ENCODE peak calls at places on chromosomes 7 and 10, in ten cellular contexts. One of them, this sample, is unnamed.

GRCh38 chr10:34001087-34001580 is 666.7 kb upstream of the NRP1 start:
- DNase-seq in posterior vena cava: no peak
- DNase-seq in GM04504: no peak
- DNase-seq in WERI-Rb-1: no peak
- DNase-seq in DMS53: no peak
- DNase-seq in activated naive CD4-positive, alpha-beta T cell: no peak
- DNase-seq in T1000: no peak
- DNase-seq in EH: no peak
- DNase-seq in fibroblast of pulmonary artery: no peak
- DNase-seq in stromal cell of bone marrow: no peak
- DNase-seq in this sample: no peak

GRCh38 chr10:63491558-63492316 is 26.0 kb upstream of the JMJD1C start:
- DNase-seq in EH: peak; percentile 77
- DNase-seq in DMS53: no peak
- DNase-seq in activated naive CD4-positive, alpha-beta T cell: no peak
- DNase-seq in fibroblast of pulmonary artery: peak; percentile 96
- DNase-seq in stromal cell of bone marrow: peak; percentile 97
- DNase-seq in posterior vena cava: no peak
- DNase-seq in T1000: peak; percentile 14
- DNase-seq in GM04504: peak; percentile 62
- DNase-seq in WERI-Rb-1: no peak
- DNase-seq in this sample: no peak

GRCh38 chr10:119428789-119429188 is 113.7 kb downstream of the RGS10 start:
- DNase-seq in activated naive CD4-positive, alpha-beta T cell: no peak
- DNase-seq in fibroblast of pulmonary artery: no peak
- DNase-seq in posterior vena cava: no peak
- DNase-seq in GM04504: no peak
- DNase-seq in WERI-Rb-1: no peak
- DNase-seq in T1000: no peak
- DNase-seq in EH: peak; percentile 86
- DNase-seq in DMS53: no peak
- DNase-seq in stromal cell of bone marrow: no peak
- DNase-seq in this sample: no peak

GRCh38 chr7:151125835-151126481 is 39.7 kb downstream of the AGAP3 start:
- DNase-seq in EH: no peak
- DNase-seq in fibroblast of pulmonary artery: no peak
- DNase-seq in T1000: no peak
- DNase-seq in stromal cell of bone marrow: no peak
- DNase-seq in activated naive CD4-positive, alpha-beta T cell: no peak
- DNase-seq in GM04504: no peak
- DNase-seq in DMS53: no peak
- DNase-seq in WERI-Rb-1: no peak
- DNase-seq in posterior vena cava: no peak
- DNase-seq in this sample: no peak

GRCh38 chr7:96179341-96179740 is 142.6 kb downstream of the SLC25A13 start:
- DNase-seq in activated naive CD4-positive, alpha-beta T cell: no peak
- DNase-seq in posterior vena cava: no peak
- DNase-seq in GM04504: no peak
- DNase-seq in WERI-Rb-1: no peak
- DNase-seq in stromal cell of bone marrow: no peak
- DNase-seq in T1000: no peak
- DNase-seq in DMS53: no peak
- DNase-seq in EH: peak; percentile 9
- DNase-seq in fibroblast of pulmonary artery: peak; percentile 11
- DNase-seq in this sample: no peak

GRCh38 chr10:63711866-63712716 is 190.9 kb downstream of the REEP3 start:
- DNase-seq in fibroblast of pulmonary artery: peak; percentile 96
- DNase-seq in T1000: peak; percentile 87
- DNase-seq in posterior vena cava: peak; percentile 94
- DNase-seq in stromal cell of bone marrow: peak; percentile 94
- DNase-seq in GM04504: peak; percentile 94
- DNase-seq in DMS53: peak; percentile 91
- DNase-seq in WERI-Rb-1: peak; percentile 48
- DNase-seq in EH: peak; percentile 98
- DNase-seq in activated naive CD4-positive, alpha-beta T cell: no peak
- DNase-seq in this sample: peak; percentile 96

GRCh38 chr10:60098676-60099601 is 192.6 kb upstream of the CCDC6 start:
- DNase-seq in EH: peak; percentile 13
- DNase-seq in T1000: no peak
- DNase-seq in stromal cell of bone marrow: no peak
- DNase-seq in GM04504: no peak
- DNase-seq in activated naive CD4-positive, alpha-beta T cell: no peak
- DNase-seq in posterior vena cava: no peak
- DNase-seq in DMS53: peak; percentile 38
- DNase-seq in fibroblast of pulmonary artery: no peak
- DNase-seq in WERI-Rb-1: peak; percentile 38
- DNase-seq in this sample: no peak

GRCh38 chr7:121334875-121335648 is 6.3 kb downstream of the WNT16 start:
- DNase-seq in DMS53: no peak
- DNase-seq in WERI-Rb-1: no peak
- DNase-seq in GM04504: peak; percentile 26
- DNase-seq in stromal cell of bone marrow: no peak
- DNase-seq in T1000: no peak
- DNase-seq in fibroblast of pulmonary artery: no peak
- DNase-seq in activated naive CD4-positive, alpha-beta T cell: no peak
- DNase-seq in posterior vena cava: no peak
- DNase-seq in EH: peak; percentile 73
- DNase-seq in this sample: no peak

GRCh38 chr10:77844713-77845454 is 81.7 kb downstream of the DLG5 start:
- DNase-seq in posterior vena cava: peak; percentile 42
- DNase-seq in WERI-Rb-1: no peak
- DNase-seq in T1000: peak; percentile 81
- DNase-seq in stromal cell of bone marrow: peak; percentile 38
- DNase-seq in fibroblast of pulmonary artery: peak; percentile 57
- DNase-seq in DMS53: peak; percentile 17
- DNase-seq in activated naive CD4-positive, alpha-beta T cell: no peak
- DNase-seq in GM04504: peak; percentile 50
- DNase-seq in EH: peak; percentile 90
- DNase-seq in this sample: peak; percentile 49

GRCh38 chr7:140841316-140841715 is 83.4 kb downstream of the BRAF start:
- DNase-seq in EH: no peak
- DNase-seq in fibroblast of pulmonary artery: no peak
- DNase-seq in activated naive CD4-positive, alpha-beta T cell: no peak
- DNase-seq in stromal cell of bone marrow: no peak
- DNase-seq in posterior vena cava: no peak
- DNase-seq in GM04504: no peak
- DNase-seq in WERI-Rb-1: no peak
- DNase-seq in T1000: no peak
- DNase-seq in DMS53: no peak
- DNase-seq in this sample: no peak

GRCh38 chr7:105352018-105352612 is 36.6 kb downstream of the SRPK2 start:
- DNase-seq in T1000: no peak
- DNase-seq in stromal cell of bone marrow: peak; percentile 97
- DNase-seq in EH: peak; percentile 95
- DNase-seq in fibroblast of pulmonary artery: peak; percentile 95
- DNase-seq in DMS53: no peak
- DNase-seq in posterior vena cava: peak; percentile 94
- DNase-seq in GM04504: peak; percentile 93
- DNase-seq in WERI-Rb-1: no peak
- DNase-seq in activated naive CD4-positive, alpha-beta T cell: no peak
- DNase-seq in this sample: peak; percentile 65

GRCh38 chr7:48298779-48299178 is 127.5 kb downstream of the ABCA13 start:
- DNase-seq in T1000: peak; percentile 28
- DNase-seq in GM04504: peak; percentile 32
- DNase-seq in activated naive CD4-positive, alpha-beta T cell: no peak
- DNase-seq in fibroblast of pulmonary artery: peak; percentile 18
- DNase-seq in posterior vena cava: no peak
- DNase-seq in DMS53: no peak
- DNase-seq in EH: peak; percentile 78
- DNase-seq in WERI-Rb-1: no peak
- DNase-seq in stromal cell of bone marrow: peak; percentile 72
- DNase-seq in this sample: no peak

GRCh38 chr7:4837814-4838625 is 23.8 kb downstream of the PAPOLB start:
- DNase-seq in GM04504: no peak
- DNase-seq in DMS53: no peak
- DNase-seq in activated naive CD4-positive, alpha-beta T cell: no peak
- DNase-seq in T1000: no peak
- DNase-seq in posterior vena cava: peak; percentile 76
- DNase-seq in EH: no peak
- DNase-seq in stromal cell of bone marrow: no peak
- DNase-seq in WERI-Rb-1: peak; percentile 62
- DNase-seq in fibroblast of pulmonary artery: no peak
- DNase-seq in this sample: no peak

GRCh38 chr10:130261306-130261705 is 125.1 kb downstream of the GLRX3 start:
- DNase-seq in posterior vena cava: no peak
- DNase-seq in DMS53: no peak
- DNase-seq in EH: no peak
- DNase-seq in T1000: no peak
- DNase-seq in fibroblast of pulmonary artery: no peak
- DNase-seq in GM04504: no peak
- DNase-seq in stromal cell of bone marrow: no peak
- DNase-seq in activated naive CD4-positive, alpha-beta T cell: no peak
- DNase-seq in WERI-Rb-1: no peak
- DNase-seq in this sample: no peak

GRCh38 chr7:128167316-128167691 is 73.8 kb upstream of the LEP start:
- DNase-seq in T1000: no peak
- DNase-seq in stromal cell of bone marrow: peak; percentile 50
- DNase-seq in fibroblast of pulmonary artery: peak; percentile 51
- DNase-seq in activated naive CD4-positive, alpha-beta T cell: no peak
- DNase-seq in DMS53: peak; percentile 94
- DNase-seq in EH: peak; percentile 72
- DNase-seq in GM04504: no peak
- DNase-seq in WERI-Rb-1: peak; percentile 69
- DNase-seq in posterior vena cava: peak; percentile 73
- DNase-seq in this sample: peak; percentile 11

GRCh38 chr7:135798104-135798503 is 49.5 kb upstream of the FAM180A start:
- DNase-seq in T1000: no peak
- DNase-seq in WERI-Rb-1: no peak
- DNase-seq in stromal cell of bone marrow: no peak
- DNase-seq in activated naive CD4-positive, alpha-beta T cell: no peak
- DNase-seq in EH: no peak
- DNase-seq in posterior vena cava: no peak
- DNase-seq in DMS53: peak; percentile 60
- DNase-seq in fibroblast of pulmonary artery: no peak
- DNase-seq in GM04504: no peak
- DNase-seq in this sample: no peak

GRCh38 chr10:89426230-89426868 is 12.0 kb downstream of the IFIT5 start:
- DNase-seq in stromal cell of bone marrow: peak; percentile 36
- DNase-seq in EH: peak; percentile 73
- DNase-seq in fibroblast of pulmonary artery: peak; percentile 83
- DNase-seq in GM04504: peak; percentile 33
- DNase-seq in DMS53: peak; percentile 66
- DNase-seq in WERI-Rb-1: no peak
- DNase-seq in activated naive CD4-positive, alpha-beta T cell: no peak
- DNase-seq in T1000: no peak
- DNase-seq in posterior vena cava: no peak
- DNase-seq in this sample: no peak

GRCh38 chr10:122855745-122856144 is 10.1 kb upstream of the CUZD1 start:
- DNase-seq in WERI-Rb-1: no peak
- DNase-seq in stromal cell of bone marrow: no peak
- DNase-seq in EH: peak; percentile 17
- DNase-seq in fibroblast of pulmonary artery: no peak
- DNase-seq in DMS53: no peak
- DNase-seq in activated naive CD4-positive, alpha-beta T cell: no peak
- DNase-seq in T1000: no peak
- DNase-seq in posterior vena cava: no peak
- DNase-seq in GM04504: no peak
- DNase-seq in this sample: no peak

GRCh38 chr10:100687143-100687953 is 58.0 kb upstream of the PAX2 start:
- DNase-seq in WERI-Rb-1: no peak
- DNase-seq in activated naive CD4-positive, alpha-beta T cell: no peak
- DNase-seq in EH: no peak
- DNase-seq in posterior vena cava: peak; percentile 54
- DNase-seq in fibroblast of pulmonary artery: no peak
- DNase-seq in GM04504: no peak
- DNase-seq in DMS53: no peak
- DNase-seq in stromal cell of bone marrow: no peak
- DNase-seq in T1000: no peak
- DNase-seq in this sample: no peak

GRCh38 chr10:27743736-27744477 is 1.7 kb downstream of the MKX start:
- DNase-seq in EH: peak; percentile 48
- DNase-seq in GM04504: no peak
- DNase-seq in fibroblast of pulmonary artery: peak; percentile 16
- DNase-seq in stromal cell of bone marrow: no peak
- DNase-seq in T1000: no peak
- DNase-seq in DMS53: peak; percentile 71
- DNase-seq in WERI-Rb-1: no peak
- DNase-seq in activated naive CD4-positive, alpha-beta T cell: no peak
- DNase-seq in posterior vena cava: no peak
- DNase-seq in this sample: no peak

GRCh38 chr10:102540023-102540422 is 36.3 kb downstream of the SUFU start:
- DNase-seq in EH: peak; percentile 30
- DNase-seq in activated naive CD4-positive, alpha-beta T cell: no peak
- DNase-seq in stromal cell of bone marrow: no peak
- DNase-seq in posterior vena cava: peak; percentile 7
- DNase-seq in GM04504: no peak
- DNase-seq in DMS53: peak; percentile 52
- DNase-seq in fibroblast of pulmonary artery: peak; percentile 46
- DNase-seq in T1000: no peak
- DNase-seq in WERI-Rb-1: no peak
- DNase-seq in this sample: no peak

GRCh38 chr7:116216956-116217570 is 6.7 kb downstream of the TES start:
- DNase-seq in activated naive CD4-positive, alpha-beta T cell: no peak
- DNase-seq in EH: peak; percentile 31
- DNase-seq in stromal cell of bone marrow: no peak
- DNase-seq in posterior vena cava: no peak
- DNase-seq in GM04504: no peak
- DNase-seq in fibroblast of pulmonary artery: peak; percentile 65
- DNase-seq in T1000: no peak
- DNase-seq in WERI-Rb-1: no peak
- DNase-seq in DMS53: peak; percentile 63
- DNase-seq in this sample: no peak

GRCh38 chr7:159145544-159145891 is 851 bp upstream of the VIPR2 start:
- DNase-seq in EH: no peak
- DNase-seq in posterior vena cava: peak; percentile 75
- DNase-seq in stromal cell of bone marrow: no peak
- DNase-seq in activated naive CD4-positive, alpha-beta T cell: no peak
- DNase-seq in fibroblast of pulmonary artery: no peak
- DNase-seq in GM04504: no peak
- DNase-seq in DMS53: no peak
- DNase-seq in WERI-Rb-1: no peak
- DNase-seq in T1000: no peak
- DNase-seq in this sample: no peak

GRCh38 chr7:127769137-127769536 is 117.1 kb downstream of the SND1 start:
- DNase-seq in DMS53: no peak
- DNase-seq in activated naive CD4-positive, alpha-beta T cell: no peak
- DNase-seq in EH: no peak
- DNase-seq in stromal cell of bone marrow: no peak
- DNase-seq in T1000: no peak
- DNase-seq in GM04504: no peak
- DNase-seq in fibroblast of pulmonary artery: no peak
- DNase-seq in posterior vena cava: no peak
- DNase-seq in WERI-Rb-1: no peak
- DNase-seq in this sample: no peak

GRCh38 chr7:133770863-133771492 is 356.2 kb upstream of the LRGUK start:
- DNase-seq in EH: peak; percentile 62
- DNase-seq in WERI-Rb-1: no peak
- DNase-seq in fibroblast of pulmonary artery: peak; percentile 31
- DNase-seq in DMS53: peak; percentile 83
- DNase-seq in T1000: no peak
- DNase-seq in posterior vena cava: no peak
- DNase-seq in stromal cell of bone marrow: peak; percentile 23
- DNase-seq in activated naive CD4-positive, alpha-beta T cell: no peak
- DNase-seq in GM04504: no peak
- DNase-seq in this sample: no peak

GRCh38 chr10:131617113-131617877 is 283.5 kb upstream of the PPP2R2D start:
- DNase-seq in WERI-Rb-1: no peak
- DNase-seq in T1000: no peak
- DNase-seq in EH: no peak
- DNase-seq in fibroblast of pulmonary artery: no peak
- DNase-seq in DMS53: no peak
- DNase-seq in stromal cell of bone marrow: no peak
- DNase-seq in activated naive CD4-positive, alpha-beta T cell: no peak
- DNase-seq in GM04504: no peak
- DNase-seq in posterior vena cava: peak; percentile 64
- DNase-seq in this sample: no peak

GRCh38 chr10:102410427-102411073 is 8.0 kb downstream of the PSD start:
- DNase-seq in fibroblast of pulmonary artery: no peak
- DNase-seq in GM04504: no peak
- DNase-seq in DMS53: peak; percentile 74
- DNase-seq in posterior vena cava: no peak
- DNase-seq in WERI-Rb-1: no peak
- DNase-seq in EH: no peak
- DNase-seq in stromal cell of bone marrow: no peak
- DNase-seq in T1000: no peak
- DNase-seq in activated naive CD4-positive, alpha-beta T cell: no peak
- DNase-seq in this sample: no peak

This sample was measured in HFF-Myc.